ENCODE peak calls at places on chromosomes 13 and 19, in four cellular contexts. M is esophagus squamous epithelium, S is astrocyte of the cerebellum, A is WERI-Rb-1. C is an unnamed sample.

GRCh38 chr13:29978211-29978610 is 127.8 kb upstream of the UBL3 start:
- DNase-seq in M (no peak), S (no peak), A (no peak), C (no peak)

GRCh38 chr19:9650345-9650744 is 24.6 kb downstream of the ZNF562 start:
- DNase-seq in M (no peak), S (no peak), A (no peak), C (no peak)

GRCh38 chr13:101398920-101399319 is 17.4 kb downstream of the NALCN start:
- DNase-seq in M (no peak), S (peak), A (no peak), C (peak)

GRCh38 chr13:49374585-49375290 is 69.1 kb downstream of the CAB39L start:
- DNase-seq in M (no peak), S (peak), A (no peak), C (peak)

GRCh38 chr13:77492982-77493381 is 42.5 kb upstream of the SCEL start:
- DNase-seq in M (no peak), S (no peak), A (no peak), C (no peak)

GRCh38 chr13:112966776-112967175 is 2.2 kb upstream of the MCF2L start:
- DNase-seq in M (no peak), S (no peak), A (no peak), C (no peak)

GRCh38 chr19:16587031-16588023 is 15.1 kb upstream of the SLC35E1 start:
- DNase-seq in M (no peak), S (no peak), A (peak), C (no peak)

GRCh38 chr19:15722956-15723355 is 4.9 kb upstream of the OR10H2 start:
- DNase-seq in M (no peak), S (no peak), A (no peak), C (no peak)

GRCh38 chr13:76837811-76838210 is 48.4 kb downstream of the KCTD12 start:
- DNase-seq in M (no peak), S (no peak), A (no peak), C (no peak)

GRCh38 chr19:17376935-17377600 is at the start of gene PLVAP:
- DNase-seq in M (no peak), S (no peak), A (no peak), C (no peak)

GRCh38 chr13:107138468-107138867 is 570.5 kb upstream of the ARGLU1 start:
- DNase-seq in M (no peak), S (no peak), A (peak), C (no peak)

GRCh38 chr19:52992109-52993004 is 21.4 kb upstream of the ERVV-1 start:
- DNase-seq in M (no peak), S (no peak), A (peak), C (no peak)

GRCh38 chr19:18708452-18709231 is 25.2 kb downstream of the CRTC1 start:
- DNase-seq in M (no peak), S (no peak), A (no peak), C (no peak)

GRCh38 chr19:19642506-19643157 is 825 bp downstream of the GMIP start:
- DNase-seq in M (no peak), S (no peak), A (no peak), C (no peak)

GRCh38 chr13:30308548-30308947 is 1.2 kb upstream of the KATNAL1 start:
- DNase-seq in M (no peak), S (no peak), A (no peak), C (no peak)

GRCh38 chr19:22052644-22053013 is 345 bp downstream of the ZNF257 start:
- DNase-seq in M (no peak), S (no peak), A (no peak), C (no peak)

GRCh38 chr19:5913739-5914357 is at the start of gene CAPS:
- DNase-seq in M (no peak), S (no peak), A (no peak), C (peak)

GRCh38 chr13:113119166-113119821 is 3.3 kb upstream of the F10 start:
- DNase-seq in M (no peak), S (no peak), A (peak), C (no peak)

GRCh38 chr13:99075268-99076191 is 97.7 kb upstream of the DOCK9 start:
- DNase-seq in M (no peak), S (no peak), A (peak), C (no peak)

GRCh38 chr13:113489171-113489548 is 1.4 kb downstream of the DCUN1D2 start:
- DNase-seq in M (no peak), S (no peak), A (no peak), C (no peak)

GRCh38 chr19:8571006-8571411 is 6.2 kb downstream of the MYO1F start:
- DNase-seq in M (no peak), S (no peak), A (no peak), C (no peak)

GRCh38 chr19:6063576-6063961 is 46.7 kb downstream of the RFX2 start:
- DNase-seq in M (no peak), S (no peak), A (no peak), C (no peak)

GRCh38 chr19:10736916-10737551 is 19.2 kb downstream of the DNM2 start:
- DNase-seq in M (no peak), S (no peak), A (no peak), C (no peak)

GRCh38 chr13:110015253-110015652 is 228.9 kb upstream of the IRS2 start:
- DNase-seq in M (no peak), S (no peak), A (no peak), C (no peak)

GRCh38 chr19:6100284-6100915 is 9.9 kb downstream of the RFX2 start:
- DNase-seq in M (no peak), S (no peak), A (peak), C (no peak)

GRCh38 chr13:50026788-50027473 is 11.7 kb downstream of the KCNRG start:
- DNase-seq in M (no peak), S (no peak), A (no peak), C (no peak)

GRCh38 chr13:60969659-60970058 is 446.0 kb downstream of the PCDH20 start:
- DNase-seq in M (no peak), S (no peak), A (no peak), C (no peak)

GRCh38 chr13:25286308-25286968 is 850 bp downstream of the MTMR6 start:
- DNase-seq in M (no peak), S (no peak), A (no peak), C (no peak)

GRCh38 chr13:77584111-77584510 is 48.6 kb downstream of the SCEL start:
- DNase-seq in M (no peak), S (no peak), A (no peak), C (no peak)

GRCh38 chr19:47280183-47280797 is 5.6 kb downstream of the INAFM1 start:
- DNase-seq in M (no peak), S (no peak), A (peak), C (no peak)

GRCh38 chr19:58477130-58477529 is 978 bp downstream of the ZNF446 start:
- DNase-seq in M (no peak), S (no peak), A (no peak), C (no peak)
- H3K4me3 ChIP-seq in M (no peak), S (no peak), A (peak), C (no peak)

DNA sequence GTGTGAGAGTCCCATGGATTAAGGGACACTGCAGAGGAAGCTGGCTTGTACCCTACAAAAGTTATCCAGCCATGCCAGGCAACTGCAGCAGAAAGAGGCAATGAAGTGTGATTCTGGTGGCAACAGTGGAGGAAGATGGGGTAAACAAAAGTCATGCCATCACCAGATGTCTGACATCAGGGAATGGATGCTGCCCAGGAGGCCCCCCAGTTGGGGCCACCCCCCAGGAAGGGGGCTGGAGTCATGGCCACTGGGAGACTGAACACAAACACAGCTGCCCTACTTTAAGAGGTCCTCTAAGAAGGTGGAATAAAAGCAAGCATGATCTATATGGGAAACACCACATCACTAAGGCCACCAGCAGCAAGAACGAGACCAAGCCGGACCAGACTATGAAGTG is 235.3 kb downstream of the KLF12 start:
- DNase-seq in M (no peak), S (no peak), A (no peak), C (no peak)
- TF ChIP-seq CTCF in M (no peak), S (no peak), A (no peak), C (no peak)

DNA sequence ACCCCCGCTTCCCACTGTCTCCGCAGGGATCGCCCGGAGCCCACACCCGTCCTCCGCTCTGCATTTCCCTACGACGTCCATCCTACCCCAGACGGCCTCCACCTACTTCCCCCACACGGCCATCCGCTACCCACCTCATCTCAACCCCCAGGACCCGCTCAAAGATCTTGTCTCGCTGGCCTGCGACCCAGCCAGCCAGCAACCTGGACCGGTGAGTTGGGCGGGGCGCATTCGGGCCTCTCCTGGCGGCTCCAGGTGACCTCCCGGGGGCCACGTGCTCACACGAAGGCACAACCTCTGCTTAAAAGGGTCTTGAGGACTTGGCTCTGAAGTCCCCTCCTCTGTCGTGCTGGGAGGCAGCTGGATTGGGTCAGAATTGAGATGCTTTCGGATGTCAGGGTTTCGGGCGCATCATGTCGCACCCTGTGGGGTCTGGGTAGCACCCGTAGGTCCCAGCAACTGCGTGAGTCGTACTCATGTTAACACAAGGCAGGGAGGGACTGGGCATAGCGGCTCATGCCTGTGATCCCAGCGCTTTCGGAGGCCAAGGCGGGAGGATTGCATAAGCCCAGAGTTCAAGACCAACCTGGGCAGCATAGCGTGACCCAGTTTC is 27.8 kb downstream of the SMIM24 start:
- DNase-seq in M (no peak), S (no peak), A (no peak), C (no peak)
- H3K4me3 ChIP-seq in M (no peak), S (no peak), A (no peak), C (no peak)

GRCh38 chr19:51327066-51327985 is 14.6 kb downstream of the VSIG10L start:
- DNase-seq in M (no peak), S (no peak), A (no peak), C (no peak)
- TF ChIP-seq CTCF in M (no peak), S (no peak), A (no peak), C (no peak)

GRCh38 chr19:13008926-13009787 is 13.9 kb downstream of the NFIX start:
- DNase-seq in M (no peak), S (no peak), A (no peak), C (no peak)

GRCh38 chr19:13011653-13012389 is 16.5 kb downstream of the NFIX start:
- DNase-seq in M (no peak), S (no peak), A (no peak), C (no peak)

GRCh38 chr19:13010992-13011652 is 15.8 kb downstream of the NFIX start:
- DNase-seq in M (no peak), S (no peak), A (no peak), C (no peak)

GRCh38 chr19:13012390-13012689 is 17.1 kb downstream of the NFIX start:
- DNase-seq in M (no peak), S (no peak), A (no peak), C (no peak)

DNA sequence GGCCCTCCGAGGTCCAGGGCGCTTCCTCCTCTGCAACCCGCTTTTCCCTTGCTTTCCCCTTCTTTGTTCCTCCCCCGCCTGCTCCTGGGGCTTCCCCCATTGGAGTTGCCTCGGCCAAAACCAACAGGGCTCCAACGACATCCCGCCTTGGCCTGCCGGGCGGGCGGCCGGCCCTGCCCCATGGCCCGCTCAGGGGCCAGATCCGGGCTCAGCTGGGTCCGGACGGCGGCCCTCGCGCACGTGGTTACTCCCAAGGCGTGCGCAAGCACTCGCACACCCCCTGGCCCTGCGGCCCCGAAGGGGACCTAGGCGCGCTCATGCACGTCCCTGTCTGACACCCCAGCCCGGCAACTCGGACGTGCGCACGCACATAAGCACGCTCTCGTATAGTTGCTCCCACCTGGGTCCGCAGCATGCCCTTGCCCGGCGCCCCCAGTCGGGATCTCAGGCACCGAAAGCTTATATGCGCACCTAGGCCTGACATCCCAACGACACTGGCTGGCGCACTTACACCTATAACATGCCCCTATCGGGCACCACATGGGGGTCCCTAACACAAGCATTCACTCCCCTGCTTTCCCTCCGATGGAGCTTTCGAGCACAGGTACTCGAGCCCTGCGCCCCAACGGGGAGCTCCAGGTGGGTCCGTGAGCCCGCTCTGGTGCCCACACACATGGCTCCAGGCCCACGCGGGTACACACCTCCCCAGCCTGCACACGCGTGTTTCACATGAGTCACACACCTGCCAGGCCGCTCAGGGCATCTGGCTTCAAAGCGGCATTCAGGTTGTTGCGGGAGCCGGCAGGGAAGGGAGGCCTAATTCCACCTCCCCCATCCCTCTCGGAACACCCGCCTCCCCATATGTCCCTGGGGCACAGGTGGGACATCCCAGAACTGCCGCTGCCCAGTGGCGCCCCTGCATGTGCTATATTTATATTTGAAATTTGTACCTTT is 15.0 kb downstream of the NFIX start:
- DNase-seq in M (no peak), S (no peak), A (no peak), C (no peak)
- H3K4me3 ChIP-seq in M (no peak), S (peak), A (no peak), C (no peak)

DNA sequence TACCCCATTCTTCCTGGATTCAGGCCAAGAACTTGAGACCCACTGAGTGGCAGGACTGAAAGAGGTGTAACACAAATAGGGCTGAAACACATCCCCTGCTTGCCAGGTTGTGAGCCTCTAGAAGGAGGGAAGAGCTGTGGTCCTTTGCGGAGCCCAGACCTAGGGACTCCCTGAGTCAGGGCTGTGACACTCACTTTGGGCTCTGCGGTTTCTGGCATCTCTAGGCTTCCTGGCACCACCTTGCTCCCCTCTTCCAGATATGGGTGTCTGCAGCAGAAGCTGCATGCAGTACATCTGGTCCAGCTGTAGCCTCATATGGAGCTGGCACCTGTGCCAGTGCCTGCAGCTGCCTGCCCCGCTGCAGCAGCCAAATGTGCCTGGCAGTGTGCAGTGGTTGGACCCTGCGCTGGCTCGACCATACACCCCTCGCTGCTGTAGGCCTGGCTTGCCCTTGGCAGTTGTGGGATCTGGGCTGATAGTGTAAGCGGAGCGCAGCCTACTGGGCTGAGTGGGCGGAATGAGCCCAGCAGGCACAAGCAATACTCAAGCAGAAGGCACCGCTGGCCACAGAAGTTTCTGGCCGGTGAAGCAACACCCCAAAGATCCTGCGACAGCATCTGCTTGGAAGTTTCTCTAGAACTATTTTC is 290.4 kb downstream of the SLITRK6 start:
- DNase-seq in M (no peak), S (no peak), A (peak), C (no peak)
- TF ChIP-seq CTCF in M (no peak), S (no peak), A (peak), C (no peak)

GRCh38 chr19:56083668-56084067 is 37.4 kb downstream of the ZNF787 start:
- DNase-seq in M (no peak), S (no peak), A (no peak), C (no peak)

GRCh38 chr19:56076413-56076998 is 44.6 kb downstream of the ZNF787 start:
- DNase-seq in M (no peak), S (peak), A (peak), C (peak)

GRCh38 chr19:56084835-56085536 is 36.1 kb downstream of the ZNF787 start:
- DNase-seq in M (no peak), S (no peak), A (peak), C (no peak)

GRCh38 chr19:56079609-56080008 is 41.5 kb downstream of the ZNF787 start:
- DNase-seq in M (no peak), S (no peak), A (no peak), C (no peak)

DNA sequence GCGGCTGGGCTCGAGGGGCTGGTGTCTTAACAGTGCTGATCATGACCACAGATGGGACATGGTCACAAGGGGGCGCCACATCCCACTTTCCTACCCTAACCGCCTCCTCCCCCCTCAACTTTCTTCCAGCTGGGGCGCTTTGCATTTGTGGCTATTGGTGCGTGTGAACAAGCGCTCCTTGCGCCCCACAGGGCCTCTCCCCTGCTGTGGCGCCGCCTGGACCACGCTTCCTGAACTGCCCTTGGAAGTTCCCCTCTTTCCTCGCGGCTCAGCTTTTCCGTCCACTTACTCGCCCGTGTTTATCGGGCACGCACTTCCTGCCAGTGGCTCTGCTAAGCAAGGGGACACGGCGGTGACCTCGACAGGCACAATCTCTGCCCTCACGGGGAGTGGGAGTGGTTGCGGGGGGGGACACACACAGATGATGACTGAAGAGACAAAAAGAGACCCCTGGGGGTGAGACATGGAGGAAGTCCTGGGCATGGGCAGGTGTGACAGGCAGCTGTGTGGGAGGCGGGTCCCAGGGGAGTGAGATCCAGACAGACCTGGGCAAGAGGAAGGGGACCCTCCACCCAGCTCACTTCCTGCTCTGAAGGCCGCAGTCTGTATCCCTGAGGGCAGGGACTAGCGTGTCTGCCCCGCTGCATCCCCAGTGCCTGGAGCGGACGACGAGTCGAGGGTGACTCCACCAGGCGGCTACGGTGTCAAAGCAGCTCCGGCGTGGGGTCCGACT is 40.3 kb downstream of the ZNF787 start:
- DNase-seq in M (peak), S (peak), A (peak), C (peak)
- H3K4me3 ChIP-seq in M (peak), S (peak), A (peak), C (peak)

GRCh38 chr13:111344471-111345191 is 24.2 kb downstream of the TEX29 start:
- DNase-seq in M (no peak), S (no peak), A (peak), C (no peak)
- TF ChIP-seq CTCF in M (no peak), S (peak), A (peak), C (peak)

GRCh38 chr19:41521860-41522555 is 54.0 kb upstream of the CEACAM21 start:
- DNase-seq in M (no peak), S (no peak), A (no peak), C (no peak)
- H3K4me3 ChIP-seq in M (peak), S (no peak), A (no peak), C (no peak)